ENCODE peak calls at places on chromosomes 6 and 20, in five cellular contexts. B is stromal cell of bone marrow; I is activated naive CD4-positive, alpha-beta T cell treated with Interleukin-2 at 50 U/mL for 16 hours; S is stimulated activated CD4-positive, alpha-beta T cell treated with anti-CD3 and anti-CD28 coated beads, Interleukin-15, amount 100 ng/mL, for 1 hour; D is fibroblast of mammary gland. W is an unnamed sample.
A peak's percentile ranks its signal among the peaks of the same experiment; 100 is the strongest.

GRCh38 chr6:42075159-42075838 is 25.0 kb downstream of the TAF8 start:
- DNase-seq in D (peak; percentile 73), S (peak; percentile 52), I (peak; percentile 63), B (peak; percentile 41), W (peak; percentile 73)

GRCh38 chr6:122652431-122652830 is 42.2 kb downstream of the PKIB start:
- DNase-seq in D (peak; percentile 54), S (no peak), B (no peak), I (no peak), W (peak; percentile 86)

GRCh38 chr6:166441641-166442078 is 58.9 kb upstream of the MPC1 start:
- DNase-seq in B (no peak), I (no peak), S (no peak), D (no peak), W (no peak)

GRCh38 chr6:53795254-53795701 is 473 bp downstream of the LRRC1 start:
- DNase-seq in D (no peak), I (no peak), B (no peak), S (no peak), W (peak; percentile 23)

GRCh38 chr20:51661609-51662178 is 106.5 kb downstream of the ATP9A start:
- DNase-seq in S (peak; percentile 10), D (peak; percentile 82), I (peak; percentile 57), B (no peak), W (peak; percentile 70)

GRCh38 chr6:19999319-20000191 is 162.4 kb downstream of the ID4 start:
- DNase-seq in I (no peak), S (no peak), B (no peak), D (peak; percentile 28), W (peak; percentile 7)

GRCh38 chr20:14672066-14672465 is 334.7 kb upstream of the FLRT3 start:
- DNase-seq in S (no peak), B (no peak), D (peak; percentile 0), I (no peak), W (no peak)

GRCh38 chr20:19858972-19859371 is 100.9 kb downstream of the RIN2 start:
- DNase-seq in I (no peak), S (no peak), D (peak; percentile 91), B (peak; percentile 81), W (peak; percentile 65)

GRCh38 chr6:17276766-17277165 is 4.4 kb upstream of the RBM24 start:
- DNase-seq in D (no peak), I (no peak), B (no peak), S (no peak), W (no peak)

GRCh38 chr20:4978050-4978918 is 23.0 kb downstream of the SLC23A2 start:
- DNase-seq in S (no peak), I (no peak), D (no peak), B (no peak), W (peak; percentile 26)

GRCh38 chr20:39116020-39116419 is 153.9 kb downstream of the DHX35 start:
- DNase-seq in I (no peak), S (no peak), B (no peak), D (no peak), W (no peak)

GRCh38 chr6:83615025-83615999 is 93.6 kb downstream of the SNAP91 start:
- DNase-seq in I (no peak), S (no peak), B (no peak), D (peak; percentile 34), W (peak; percentile 30)

GRCh38 chr20:53872081-53872541 is 198.3 kb downstream of the BCAS1 start:
- DNase-seq in I (no peak), D (no peak), S (no peak), B (no peak), W (peak; percentile 52)

GRCh38 chr6:149210376-149210775 is 107.1 kb upstream of the TAB2 start:
- DNase-seq in S (no peak), I (peak; percentile 19), D (peak; percentile 68), B (peak; percentile 40), W (peak; percentile 71)

GRCh38 chr6:38241200-38241599 is 398.5 kb downstream of the BTBD9 start:
- DNase-seq in S (no peak), D (no peak), B (no peak), I (no peak), W (no peak)

GRCh38 chr6:10099086-10099499 is 315.8 kb downstream of the TFAP2A start:
- DNase-seq in I (no peak), D (no peak), S (no peak), B (no peak), W (peak; percentile 36)

GRCh38 chr6:46583081-46583480 is 69.5 kb downstream of the CYP39A1 start:
- DNase-seq in S (no peak), B (no peak), D (no peak), I (no peak), W (no peak)

GRCh38 chr20:56414842-56415765 is 3.0 kb downstream of the CASS4 start:
- DNase-seq in S (peak; percentile 24), I (peak; percentile 77), B (no peak), D (peak; percentile 90), W (no peak)

GRCh38 chr6:44133003-44133931 is 5.9 kb downstream of the TMEM63B start:
- DNase-seq in I (no peak), B (no peak), S (no peak), D (peak; percentile 33), W (peak; percentile 51)

GRCh38 chr6:8225113-8225512 is 122.8 kb upstream of the EEF1E1 start:
- DNase-seq in I (no peak), B (no peak), S (no peak), D (no peak), W (no peak)

W was measured in renal cortical epithelial cell.